ENCODE peak calls at places on chromosome 17, in nine cellular contexts. Y, G, Q, L, R, F, H, B and K are unnamed samples.

GRCh38 chr17:31548709-31549108 is 157.2 kb downstream of the RAB11FIP4 start:
- DNase-seq in R (no peak), Y (no peak), L (no peak), B (no peak), G (no peak), H (no peak), Q (no peak), F (no peak), K (no peak)

GRCh38 chr17:76968707-76969597 is 100.7 kb downstream of the MGAT5B start:
- DNase-seq in H (no peak), Q (no peak), F (peak), L (no peak), Y (peak), R (peak), G (no peak), B (no peak), K (no peak)

GRCh38 chr17:62727916-62728672 is 80.0 kb downstream of the MARCHF10 start:
- DNase-seq in G (no peak), H (no peak), Q (no peak), L (no peak), B (no peak), F (no peak), Y (no peak), R (no peak), K (no peak)

GRCh38 chr17:71631483-71631882 is 489.3 kb upstream of the SOX9 start:
- DNase-seq in Q (no peak), B (peak), H (no peak), R (peak), Y (no peak), G (no peak), L (no peak), F (no peak), K (no peak)

GRCh38 chr17:27950995-27951394 is 57.8 kb upstream of the LYRM9 start:
- DNase-seq in H (no peak), Y (no peak), F (no peak), B (no peak), Q (no peak), G (no peak), R (no peak), L (no peak), K (no peak)

GRCh38 chr17:79213305-79213704 is 138.7 kb downstream of the ENGASE start:
- DNase-seq in Y (no peak), Q (no peak), F (no peak), H (no peak), L (no peak), G (no peak), R (no peak), B (no peak), K (no peak)

GRCh38 chr17:77770331-77771105 is 188.0 kb upstream of the TNRC6C start:
- DNase-seq in F (no peak), Y (no peak), R (peak), B (peak), G (no peak), Q (no peak), H (no peak), L (peak), K (no peak)

GRCh38 chr17:51860934-51861561 is 297.5 kb downstream of the CA10 start:
- DNase-seq in L (no peak), R (peak), G (no peak), H (no peak), B (peak), Q (no peak), F (peak), Y (no peak), K (no peak)

GRCh38 chr17:72439893-72440502 is 319.2 kb downstream of the SOX9 start:
- DNase-seq in G (no peak), B (no peak), L (no peak), H (no peak), Q (no peak), Y (no peak), R (no peak), F (no peak), K (no peak)

GRCh38 chr17:77155125-77155524 is 14.4 kb downstream of the SEC14L1 start:
- DNase-seq in G (no peak), R (no peak), Y (no peak), Q (no peak), L (no peak), H (no peak), F (no peak), B (no peak), K (no peak)

GRCh38 chr17:59753522-59754467 is 46.3 kb downstream of the VMP1 start:
- DNase-seq in Y (no peak), B (peak), G (no peak), F (peak), L (peak), Q (no peak), H (no peak), R (peak), K (peak)

GRCh38 chr17:68172461-68172954 is 75.3 kb upstream of the AMZ2 start:
- DNase-seq in Y (peak), Q (peak), R (peak), B (peak), F (peak), G (peak), L (no peak), H (peak), K (no peak)

GRCh38 chr17:68567581-68567980 is 33.6 kb downstream of the FAM20A start:
- DNase-seq in H (no peak), Y (no peak), F (no peak), L (no peak), Q (no peak), B (no peak), R (no peak), G (no peak), K (no peak)

GRCh38 chr17:75135452-75135851 is 3.9 kb upstream of the NT5C start:
- DNase-seq in H (no peak), Y (no peak), L (no peak), Q (no peak), G (no peak), R (no peak), F (no peak), B (no peak), K (no peak)

GRCh38 chr17:58344047-58344790 is 7.8 kb downstream of the SUPT4H1 start:
- DNase-seq in F (no peak), Y (no peak), L (no peak), H (no peak), G (no peak), B (no peak), R (no peak), Q (no peak), K (no peak)

GRCh38 chr17:382644-383533 is 30.3 kb upstream of the RPH3AL start:
- DNase-seq in R (peak), B (peak), G (no peak), H (no peak), L (peak), Y (no peak), F (no peak), Q (no peak), K (no peak)

GRCh38 chr17:15917021-15917438 is 27.9 kb upstream of the ADORA2B start:
- DNase-seq in B (no peak), G (no peak), Y (no peak), H (no peak), F (no peak), Q (no peak), L (no peak), R (no peak), K (no peak)

GRCh38 chr17:17417718-17418151 is 59.1 kb upstream of the MED9 start:
- DNase-seq in R (no peak), Y (no peak), F (peak), B (no peak), H (no peak), L (no peak), G (no peak), Q (no peak), K (no peak)

GRCh38 chr17:3812771-3813170 is 11.8 kb upstream of the ITGAE start:
- DNase-seq in F (no peak), B (no peak), G (no peak), Y (no peak), R (peak), Q (no peak), L (no peak), H (no peak), K (no peak)

GRCh38 chr17:50148226-50149098 is 2.0 kb downstream of the PPP1R9B start:
- DNase-seq in B (peak), H (peak), L (no peak), R (peak), F (peak), G (peak), Q (peak), Y (peak), K (no peak)

GRCh38 chr17:37844158-37844976 is 79.8 kb upstream of the TBC1D3K start:
- DNase-seq in G (no peak), L (peak), Y (peak), H (peak), B (peak), R (peak), Q (peak), F (peak), K (no peak)

GRCh38 chr17:10837987-10838386 is at the start of gene PIRT:
- DNase-seq in L (no peak), H (no peak), B (no peak), F (no peak), Q (no peak), R (no peak), G (no peak), Y (no peak), K (no peak)

DNA sequence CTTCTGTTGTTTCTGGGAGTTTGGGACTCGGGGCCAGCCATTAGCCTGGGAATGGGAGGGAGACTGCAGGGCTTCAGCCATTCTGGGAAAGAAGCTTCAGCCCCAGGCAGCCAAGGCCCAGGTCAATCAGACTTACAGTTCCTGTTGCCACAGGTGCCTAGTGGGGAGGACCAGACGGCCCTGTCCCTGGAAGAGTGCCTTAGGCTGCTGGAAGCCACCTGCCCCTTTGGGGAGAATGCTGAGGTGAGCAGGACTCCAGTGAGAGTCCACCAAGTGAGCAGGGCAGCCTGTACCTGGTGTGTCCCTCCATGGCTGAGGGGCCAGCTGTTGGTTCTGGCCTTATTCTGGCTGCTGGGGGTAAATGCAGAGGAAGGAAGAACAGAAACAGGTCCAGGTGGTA is 8.7 kb downstream of the NFE2L1 start:
- DNase-seq in L (no peak), Q (no peak), H (no peak), F (no peak), G (no peak), Y (no peak), R (no peak), B (no peak), K (no peak)
- H3K4me3 ChIP-seq in L (no peak), Q (peak), H (no peak), F (no peak), G (no peak), Y (no peak), R (no peak), B (no peak), K (no peak)

DNA sequence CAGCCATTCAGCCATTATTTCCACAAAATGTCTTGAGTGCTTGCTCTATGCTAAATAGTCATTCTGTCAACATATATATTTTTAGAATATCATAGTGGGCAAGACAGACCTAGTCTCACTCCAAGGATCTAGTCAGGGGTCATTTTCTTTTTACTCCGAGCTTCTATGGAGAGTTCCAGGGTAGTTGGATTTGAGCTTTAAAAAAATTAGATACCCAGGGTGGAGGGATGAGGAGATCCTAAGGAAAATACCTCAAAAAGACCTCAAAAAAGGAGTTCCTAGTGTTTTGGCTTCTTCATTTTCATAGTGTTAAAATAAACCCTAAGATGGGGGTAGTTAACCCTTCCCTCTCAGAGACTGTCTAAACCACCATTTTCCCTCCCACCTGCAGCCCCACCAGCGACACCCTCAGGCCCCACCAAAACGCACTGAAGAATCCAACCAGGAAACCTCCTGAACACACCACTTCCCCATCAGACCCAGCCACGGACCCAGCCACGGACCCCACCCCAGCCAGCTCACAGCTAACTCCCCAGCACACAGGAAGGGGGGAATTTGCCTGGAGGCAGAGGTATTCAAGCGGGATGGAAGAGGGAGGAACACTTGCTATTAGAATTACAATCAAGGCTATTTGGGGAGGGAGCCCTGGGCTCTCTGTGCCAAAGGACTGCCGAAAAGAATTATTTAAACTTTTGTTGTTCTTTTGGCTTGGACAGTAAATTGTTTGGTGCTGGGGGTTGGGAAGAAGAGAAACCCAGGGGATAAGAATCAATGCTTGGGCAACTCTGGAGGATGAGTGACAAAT is 2.2 kb downstream of the ETV4 start:
- DNase-seq in B (no peak), F (no peak), Y (no peak), Q (no peak), L (no peak), R (no peak), G (no peak), H (no peak), K (no peak)
- TF ChIP-seq CTCF in B (no peak), F (no peak), Y (no peak), Q (no peak), L (no peak), R (no peak), G (no peak), H (no peak), K (no peak)

GRCh38 chr17:40095944-40096791 is 4.2 kb downstream of the NR1D1 start:
- DNase-seq in B (no peak), G (no peak), R (no peak), H (peak), Y (peak), F (peak), L (no peak), Q (peak), K (no peak)
- H3K4me3 ChIP-seq in B (no peak), G (peak), R (no peak), H (no peak), Y (no peak), F (peak), L (no peak), Q (peak), K (no peak)

GRCh38 chr17:61582593-61582992 is 8.4 kb downstream of the NACA2 start:
- DNase-seq in B (no peak), H (no peak), Q (no peak), R (no peak), F (no peak), L (no peak), G (no peak), Y (no peak), K (no peak)

GRCh38 chr17:61581611-61582349 is 9.2 kb downstream of the NACA2 start:
- DNase-seq in B (no peak), R (no peak), G (no peak), Y (no peak), F (no peak), L (no peak), H (no peak), Q (no peak), K (no peak)

GRCh38 chr17:61584266-61584665 is 6.8 kb downstream of the NACA2 start:
- DNase-seq in G (no peak), R (no peak), Y (no peak), F (no peak), Q (no peak), H (no peak), L (no peak), B (no peak), K (no peak)

GRCh38 chr17:61583660-61584264 is 7.3 kb downstream of the NACA2 start:
- DNase-seq in L (no peak), F (no peak), R (no peak), Y (no peak), Q (no peak), B (no peak), H (no peak), G (no peak), K (no peak)

DNA sequence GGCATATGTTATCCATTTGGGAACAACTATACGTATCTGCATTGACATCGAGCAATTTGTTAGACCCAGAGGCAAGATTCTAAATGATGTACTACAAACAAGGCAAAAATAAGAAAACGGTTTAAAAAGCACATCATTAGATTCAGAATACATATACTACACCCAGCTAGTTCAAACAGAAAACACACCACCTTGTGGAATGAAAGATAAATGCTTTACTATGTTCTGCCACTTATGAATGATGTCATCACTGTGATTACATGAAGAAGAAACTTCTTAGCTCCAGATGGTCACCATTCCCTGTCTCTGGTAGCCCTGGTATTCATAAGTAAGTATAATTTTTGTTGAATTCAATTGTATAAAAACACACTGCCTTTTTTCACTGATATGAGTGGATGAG is 7.8 kb downstream of the NACA2 start:
- DNase-seq in H (no peak), L (peak), B (peak), R (peak), Y (no peak), F (no peak), Q (no peak), G (no peak), K (peak)
- TF ChIP-seq CTCF in H (no peak), L (peak), B (peak), R (peak), Y (no peak), F (no peak), Q (no peak), G (no peak), K (peak)

GRCh38 chr17:42179911-42180410 is 981 bp downstream of the KCNH4 start:
- DNase-seq in B (peak), H (no peak), G (no peak), Y (no peak), F (peak), L (no peak), R (peak), Q (peak), K (no peak)
- H3K4me3 ChIP-seq in B (no peak), H (no peak), G (no peak), Y (no peak), F (no peak), L (no peak), R (no peak), Q (no peak), K (no peak)